ENCODE peak calls at places on chromosome 11, in eight cellular contexts. O is IMR-90, F is sigmoid colon, R is transverse colon, V is spleen, Z is esophagus muscularis mucosa, K is heart left ventricle, S is A549. B is an unnamed sample.

GRCh38 chr11:134120921-134121526 is 52.2 kb downstream of the JAM3 start:
- DNase-seq in O (peak; percentile 52), F (peak; percentile 75), R (no peak), V (no peak), Z (no peak), K (peak; percentile 30), S (no peak), B (no peak)

GRCh38 chr11:119167933-119168332 is 592 bp upstream of the NLRX1 start:
- DNase-seq in O (no peak), F (no peak), R (peak; percentile 50), V (no peak), Z (no peak), K (no peak), S (no peak), B (no peak)

GRCh38 chr11:62472063-62472884 is 53.4 kb downstream of the SCGB1A1 start:
- DNase-seq in O (peak; percentile 59), F (peak; percentile 96), R (peak; percentile 51), V (no peak), Z (no peak), K (no peak), S (peak; percentile 54), B (no peak)

GRCh38 chr11:7467652-7468051 is 17.7 kb upstream of the OLFML1 start:
- DNase-seq in O (no peak), F (no peak), R (no peak), V (no peak), Z (no peak), K (no peak), S (no peak), B (no peak)

GRCh38 chr11:11463397-11463796 is 110.3 kb upstream of the CSNK2A3 start:
- DNase-seq in O (no peak), F (no peak), R (no peak), V (no peak), Z (no peak), K (no peak), S (no peak), B (no peak)

GRCh38 chr11:61627831-61628753 is 47.2 kb upstream of the SYT7 start:
- DNase-seq in O (peak; percentile 73), F (peak; percentile 85), R (peak; percentile 72), V (no peak), Z (no peak), K (peak; percentile 81), S (peak; percentile 67), B (peak; percentile 92)

GRCh38 chr11:69721745-69722144 is 17.9 kb upstream of the FGF19 start:
- DNase-seq in O (no peak), F (no peak), R (no peak), V (no peak), Z (no peak), K (no peak), S (no peak), B (no peak)

GRCh38 chr11:34546511-34547206 is 33.1 kb upstream of the ELF5 start:
- DNase-seq in O (no peak), F (no peak), R (no peak), V (no peak), Z (no peak), K (no peak), S (no peak), B (no peak)

GRCh38 chr11:44528103-44528502 is 37.4 kb upstream of the CD82 start:
- DNase-seq in O (no peak), F (no peak), R (no peak), V (no peak), Z (no peak), K (no peak), S (no peak), B (no peak)

GRCh38 chr11:64233913-64234839 is at the start of gene VEGFB:
- DNase-seq in O (peak; percentile 26), F (peak; percentile 91), R (peak; percentile 86), V (peak; percentile 94), Z (peak; percentile 93), K (peak; percentile 85), S (no peak), B (peak; percentile 94)

GRCh38 chr11:130337281-130338089 is 22.8 kb upstream of the ZBTB44 start:
- DNase-seq in O (no peak), F (no peak), R (no peak), V (no peak), Z (no peak), K (no peak), S (no peak), B (no peak)

GRCh38 chr11:68994161-68994890 is 13.5 kb upstream of the MRGPRD start:
- DNase-seq in O (no peak), F (peak; percentile 64), R (no peak), V (peak; percentile 57), Z (no peak), K (no peak), S (no peak), B (no peak)

GRCh38 chr11:15737326-15737725 is 619.0 kb downstream of the SOX6 start:
- DNase-seq in O (peak; percentile 69), F (no peak), R (no peak), V (no peak), Z (peak; percentile 66), K (no peak), S (no peak), B (no peak)

DNA sequence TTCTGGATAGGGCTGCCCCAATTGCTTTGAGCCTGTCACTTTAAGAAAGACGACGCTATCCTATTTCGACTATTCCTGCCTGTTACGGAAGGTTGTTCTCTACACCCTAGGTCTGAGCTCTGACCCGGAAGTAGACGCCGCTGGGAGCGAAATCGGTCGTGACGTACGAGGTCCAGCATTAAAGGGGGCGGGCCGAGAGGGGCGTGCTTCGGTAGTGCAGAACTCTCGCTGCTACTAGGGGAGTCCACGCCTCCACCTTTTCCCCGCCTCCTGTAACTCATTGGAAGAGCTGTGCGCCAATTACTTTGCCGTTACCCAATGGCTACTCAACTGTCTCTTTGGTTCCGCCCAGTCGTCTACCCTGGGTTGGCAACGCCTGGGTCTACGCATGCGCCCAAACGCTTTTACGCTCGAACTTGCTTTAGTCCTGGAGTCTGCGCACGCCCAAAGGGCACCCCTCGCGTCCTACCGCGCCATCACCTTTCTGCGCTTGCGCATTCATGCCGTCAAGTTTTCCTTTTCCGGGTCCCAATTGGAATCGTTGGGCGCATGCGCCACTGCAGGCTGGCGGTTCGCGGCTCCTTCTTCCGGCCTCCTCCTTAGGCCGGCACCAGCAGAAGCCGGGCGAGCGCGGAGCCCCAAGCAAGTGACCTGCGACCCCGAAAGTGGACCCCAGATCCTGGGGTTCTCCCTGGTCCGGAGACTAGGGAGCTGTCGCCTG is at the start of gene PCNX3:
- DNase-seq in O (peak; percentile 100), F (peak; percentile 100), R (peak; percentile 100), V (peak; percentile 100), Z (peak; percentile 100), K (peak; percentile 100), S (peak; percentile 100), B (peak; percentile 100)
- TF ChIP-seq POLR2A in O (no peak), F (peak; percentile 52), R (peak; percentile 68), V (peak; percentile 44), Z (peak; percentile 19), K (peak; percentile 68), S (peak; percentile 45), B (no peak)

GRCh38 chr11:67508486-67509121 is 642 bp upstream of the CDK2AP2 start:
- DNase-seq in O (peak; percentile 93), F (peak; percentile 99), R (peak; percentile 99), V (peak; percentile 98), Z (peak; percentile 100), K (peak; percentile 99), S (peak; percentile 98), B (peak; percentile 99)
- TF ChIP-seq POLR2A in O (peak; percentile 82), F (no peak), R (peak; percentile 65), V (peak; percentile 66), Z (peak; percentile 57), K (no peak), S (peak; percentile 48), B (peak; percentile 22)

DNA sequence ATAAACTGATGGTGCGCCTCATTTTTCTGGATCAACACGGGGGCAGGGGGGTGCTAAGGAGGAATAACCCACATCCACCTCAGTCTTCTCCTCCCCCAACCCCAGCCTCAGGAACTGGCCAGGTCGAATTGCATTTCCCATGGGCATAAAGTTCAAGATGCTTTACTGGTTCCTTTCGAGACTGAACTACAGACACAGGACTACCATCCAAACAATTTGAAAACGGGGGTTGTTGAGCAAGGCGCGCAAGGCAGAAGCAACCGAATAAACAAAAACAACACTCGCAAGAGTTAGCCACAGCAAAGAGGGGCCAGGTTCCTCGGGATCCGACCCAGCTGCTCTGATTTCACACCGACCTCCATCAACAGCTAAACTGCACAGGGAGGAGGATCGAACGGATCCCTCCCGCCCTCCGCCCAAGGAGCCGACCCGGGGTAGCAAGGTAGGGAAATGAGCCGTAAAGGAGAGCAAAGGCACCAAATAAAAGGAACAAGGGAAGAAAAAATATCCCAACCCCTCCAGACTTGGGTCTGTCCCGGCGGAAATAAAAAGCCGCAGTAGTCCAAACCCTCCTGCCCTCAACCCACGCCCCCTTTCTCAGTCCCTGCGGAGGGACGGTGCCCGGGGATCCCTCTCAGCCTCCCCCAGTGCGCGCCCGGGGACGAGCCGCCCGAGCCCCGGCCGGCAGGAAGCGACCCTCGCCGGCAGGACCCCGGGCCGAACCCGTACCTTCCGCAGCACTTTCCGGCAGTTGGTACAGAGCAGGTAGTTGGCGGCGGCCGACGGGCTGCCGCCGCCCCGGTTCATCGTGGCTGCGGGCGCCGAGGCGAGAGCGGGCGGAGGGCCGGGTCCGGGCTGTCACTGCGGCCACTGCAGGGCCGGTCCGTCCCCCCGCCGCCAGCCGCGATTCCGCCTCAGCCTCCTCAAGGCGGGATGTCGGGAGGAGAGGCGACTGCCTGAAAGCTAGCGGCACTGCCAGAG is 658 bp downstream of the SESN3 start:
- DNase-seq in O (no peak), F (peak; percentile 64), R (peak; percentile 24), V (no peak), Z (peak; percentile 92), K (peak; percentile 28), S (peak; percentile 7), B (peak; percentile 85)
- TF ChIP-seq POLR2A in O (no peak), F (no peak), R (no peak), V (no peak), Z (no peak), K (no peak), S (no peak), B (no peak)

GRCh38 chr11:47241740-47242400 is 6.7 kb downstream of the ACP2 start:
- DNase-seq in O (peak; percentile 23), F (no peak), R (no peak), V (no peak), Z (no peak), K (no peak), S (no peak), B (no peak)

GRCh38 chr11:47244664-47245350 is 3.8 kb downstream of the ACP2 start:
- DNase-seq in O (no peak), F (no peak), R (peak; percentile 29), V (no peak), Z (no peak), K (no peak), S (no peak), B (no peak)

GRCh38 chr11:47243454-47243853 is 5.2 kb downstream of the ACP2 start:
- DNase-seq in O (no peak), F (no peak), R (no peak), V (no peak), Z (no peak), K (no peak), S (no peak), B (no peak)

GRCh38 chr11:47239889-47240288 is 8.7 kb downstream of the ACP2 start:
- DNase-seq in O (no peak), F (no peak), R (no peak), V (no peak), Z (no peak), K (no peak), S (no peak), B (no peak)

DNA sequence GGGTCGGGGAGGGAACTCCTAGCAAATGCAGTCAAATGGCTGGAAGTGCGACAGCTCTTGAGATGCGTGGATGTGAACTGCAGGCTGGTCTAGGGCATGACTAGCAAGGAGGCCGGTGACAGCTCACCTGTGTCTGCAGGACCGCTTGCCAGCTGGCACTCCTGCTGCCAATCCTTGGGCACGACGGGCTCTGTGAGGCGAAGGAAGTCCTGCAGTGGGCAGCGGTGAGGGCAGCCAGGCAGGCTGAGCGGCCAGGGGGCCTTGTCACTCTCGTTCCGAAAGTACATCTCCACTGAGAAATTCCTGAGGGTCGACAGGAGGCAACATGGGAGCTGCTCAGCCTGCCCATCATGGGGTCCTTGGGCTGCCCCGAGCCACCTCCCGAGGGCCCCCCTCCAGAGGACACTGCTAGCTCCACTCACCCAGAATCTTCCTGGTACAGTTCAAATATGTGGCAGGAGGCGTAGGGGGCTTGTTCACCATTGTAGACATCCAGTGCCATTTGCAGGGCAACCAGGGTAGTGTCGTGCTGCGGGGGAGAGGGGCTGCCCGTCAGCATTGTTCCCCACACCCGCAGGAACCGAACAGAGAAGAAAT is 5.9 kb downstream of the ACP2 start:
- DNase-seq in O (no peak), F (no peak), R (no peak), V (peak; percentile 76), Z (no peak), K (no peak), S (no peak), B (no peak)
- TF ChIP-seq POLR2A in O (no peak), F (no peak), R (no peak), V (no peak), Z (no peak), K (no peak), S (no peak), B (no peak)